ENCODE peak calls at places on chromosomes 5 and 9, in four cellular contexts. U is mucosa of gallbladder, H is RWPE1, E is activated gamma-delta T cell treated with Interleukin-2 at 50 U/mL for 16 hours. M is an unnamed sample.

GRCh38 chr9:133098871-133099270 is 22.2 kb downstream of the RALGDS start:
- DNase-seq in H (no peak), U (no peak), E (no peak), M (no peak)

GRCh38 chr5:82991059-82991458 is 86.1 kb downstream of the TMEM167A start:
- DNase-seq in E (no peak), H (no peak), U (no peak), M (no peak)

GRCh38 chr5:147670815-147671214 is 111.7 kb downstream of the JAKMIP2 start:
- DNase-seq in U (no peak), E (no peak), H (no peak), M (no peak)

GRCh38 chr5:141529002-141529401 is 40.1 kb downstream of the PCDHGC5 start:
- DNase-seq in U (no peak), E (no peak), H (no peak), M (no peak)

GRCh38 chr5:466661-467310 is 23.8 kb downstream of the EXOC3 start:
- DNase-seq in U (no peak), E (no peak), H (no peak), M (no peak)

GRCh38 chr9:22169243-22169642 is 160.1 kb upstream of the CDKN2B start:
- DNase-seq in E (no peak), H (peak), U (no peak), M (no peak)

GRCh38 chr9:21747171-21747570 is 55.3 kb upstream of the MTAP start:
- DNase-seq in H (peak), U (no peak), E (no peak), M (no peak)

GRCh38 chr9:8821910-8822666 is 1022.5 kb upstream of the DMAC1 start:
- DNase-seq in E (no peak), U (no peak), H (no peak), M (no peak)

GRCh38 chr9:78298046-78298511 is 1.2 kb downstream of the PSAT1 start:
- DNase-seq in E (no peak), U (no peak), H (peak), M (no peak)

GRCh38 chr5:123450641-123451421 is 27.6 kb upstream of the CEP120 start:
- DNase-seq in E (no peak), U (no peak), H (peak), M (no peak)

M was measured in BJ.